ENCODE peak calls at places on chromosomes 12 and 14, in eight cellular contexts. J is A549; T is HepG2; O is psoas muscle; Y is CD8-positive, alpha-beta T cell; M is PC-3; A is CD8-positive, alpha-beta memory T cell; P is left ventricle myocardium inferior. R is an unnamed sample. For H3K4me1, the result is how much of the 10 kb centered on the place peaks cover.

GRCh38 chr12:55931317-55931779 is 386 bp downstream of the DGKA start:
- DNase-seq in Y (no peak), P (peak), T (no peak), M (no peak), J (no peak), A (no peak), O (peak), R (peak)

GRCh38 chr14:64873506-64874220 is 6.0 kb downstream of the SPTB start:
- DNase-seq in J (no peak), M (no peak), A (no peak), T (no peak), O (no peak), Y (no peak), P (no peak), R (no peak)

GRCh38 chr14:74239848-74240793 is 872 bp downstream of the VSX2 start:
- DNase-seq in M (no peak), P (no peak), O (no peak), Y (no peak), T (no peak), A (no peak), J (no peak), R (no peak)

GRCh38 chr12:94704452-94704871 is 54.1 kb upstream of the TMCC3 start:
- DNase-seq in Y (no peak), J (peak), A (peak), M (peak), P (no peak), O (no peak), T (peak), R (no peak)

GRCh38 chr14:36657409-36658090 is 4.1 kb upstream of the PAX9 start:
- DNase-seq in A (no peak), J (no peak), P (no peak), O (no peak), Y (no peak), T (no peak), M (peak), R (no peak)

GRCh38 chr12:131049002-131049401 is 95.3 kb downstream of the ADGRD1 start:
- DNase-seq in Y (no peak), P (no peak), M (no peak), T (no peak), J (no peak), O (peak), A (no peak), R (no peak)

GRCh38 chr12:118061876-118062791 is 1.2 kb upstream of the WSB2 start:
- DNase-seq in O (peak), Y (peak), J (peak), M (peak), A (no peak), P (peak), T (no peak), R (peak)

GRCh38 chr12:83042441-83043215 is 355.9 kb downstream of the TMTC2 start:
- DNase-seq in O (no peak), P (no peak), J (no peak), A (no peak), M (no peak), Y (no peak), T (no peak), R (peak)

GRCh38 chr14:71163842-71164500 is 256.7 kb downstream of the PCNX1 start:
- DNase-seq in A (no peak), O (no peak), T (no peak), Y (no peak), M (no peak), P (no peak), J (no peak), R (peak)

GRCh38 chr14:96060161-96060933 is 21.2 kb downstream of the C14orf132 start:
- DNase-seq in A (no peak), Y (peak), T (no peak), J (no peak), M (no peak), P (no peak), O (no peak), R (no peak)

GRCh38 chr14:47539065-47539464 is 136.3 kb downstream of the MDGA2 start:
- DNase-seq in J (peak), Y (no peak), O (no peak), M (peak), T (peak), A (no peak), P (no peak), R (no peak)

GRCh38 chr12:53505086-53505485 is 2.2 kb downstream of the NPFF start:
- DNase-seq in J (no peak), P (no peak), A (no peak), T (no peak), M (peak), O (peak), Y (no peak), R (no peak)

GRCh38 chr12:457676-458075 is 2.1 kb upstream of the B4GALNT3 start:
- DNase-seq in A (no peak), Y (no peak), O (no peak), M (peak), T (no peak), P (no peak), J (no peak), R (no peak)

GRCh38 chr12:104485651-104486341 is 29.0 kb downstream of the CHST11 start:
- DNase-seq in O (no peak), Y (peak), T (no peak), A (peak), M (no peak), J (no peak), P (no peak), R (peak)

GRCh38 chr12:75374971-75375370 is 15.9 kb upstream of the GLIPR1L2 start:
- DNase-seq in P (no peak), Y (no peak), T (no peak), M (no peak), J (no peak), O (no peak), A (no peak), R (peak)

GRCh38 chr12:89353823-89354629 is 1.7 kb upstream of the DUSP6 start:
- DNase-seq in P (peak), Y (peak), J (peak), T (peak), M (peak), O (peak), A (peak), R (peak)

GRCh38 chr12:17278946-17279345 is 673.0 kb upstream of the LMO3 start:
- DNase-seq in O (no peak), A (no peak), M (peak), Y (no peak), T (no peak), J (no peak), P (no peak), R (no peak)

GRCh38 chr12:31309279-31309678 is 16.7 kb downstream of the SINHCAF start:
- DNase-seq in P (no peak), A (no peak), J (no peak), Y (no peak), M (no peak), T (no peak), O (no peak), R (no peak)

GRCh38 chr12:11765817-11766794 is 116.6 kb downstream of the ETV6 start:
- DNase-seq in Y (no peak), P (no peak), M (no peak), J (no peak), O (no peak), A (no peak), T (no peak), R (no peak)

GRCh38 chr12:11769723-11770514 is 120.4 kb downstream of the ETV6 start:
- DNase-seq in A (no peak), M (no peak), P (no peak), Y (no peak), O (no peak), J (no peak), T (no peak), R (no peak)

GRCh38 chr12:11771356-11771755 is 121.9 kb downstream of the ETV6 start:
- DNase-seq in P (no peak), A (no peak), O (no peak), T (no peak), J (peak), Y (no peak), M (no peak), R (no peak)

GRCh38 chr12:11767029-11767724 is 117.7 kb downstream of the ETV6 start:
- DNase-seq in M (no peak), J (no peak), O (no peak), Y (no peak), A (no peak), P (no peak), T (no peak), R (no peak)

DNA sequence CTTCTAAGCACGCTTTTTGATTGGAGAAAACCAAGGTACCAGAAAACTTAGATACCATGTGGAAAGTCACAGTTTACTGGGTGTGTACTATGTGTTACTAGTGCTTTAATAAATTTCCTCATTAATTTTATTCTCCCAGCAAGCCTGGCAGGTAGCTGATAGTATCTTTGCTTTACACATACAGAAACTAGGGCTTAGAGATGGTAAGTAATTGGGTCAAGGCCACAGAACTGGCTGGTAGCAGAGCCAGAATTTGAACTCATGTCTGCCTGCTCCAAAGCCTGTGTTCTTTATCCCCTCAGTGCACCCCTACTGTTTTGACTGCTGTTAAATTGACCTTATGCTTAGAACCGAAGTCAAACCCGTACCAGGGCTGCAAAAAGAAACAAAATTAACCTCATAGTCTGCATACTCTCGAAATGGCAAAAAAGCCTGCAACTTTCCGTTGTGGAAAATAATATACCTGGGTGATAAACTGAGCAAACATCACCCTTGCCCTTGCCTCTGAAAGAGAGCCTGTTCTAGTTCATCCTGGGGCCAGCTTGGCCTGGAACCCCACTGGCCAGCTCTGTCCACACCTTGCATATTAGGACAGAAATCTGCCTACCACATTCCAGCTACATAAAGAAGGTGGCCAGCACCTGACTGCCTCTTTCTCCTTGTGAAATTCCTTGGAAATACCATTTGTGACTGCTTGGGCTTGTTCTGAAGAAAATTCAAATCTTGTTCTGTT is 118.9 kb downstream of the ETV6 start:
- DNase-seq in P (no peak), Y (no peak), M (no peak), J (no peak), T (peak), A (no peak), O (no peak), R (no peak)
- H3K4me1 ChIP-seq in P (half or more), Y (under half), M (under half), J (under half), T (under half), A (under half), O (under half), R (under half)

GRCh38 chr14:55607386-55607785 is 27.4 kb downstream of the KTN1 start:
- DNase-seq in Y (no peak), O (no peak), T (no peak), P (no peak), A (no peak), J (no peak), M (no peak), R (no peak)
- H3K4me1 ChIP-seq in Y (under half), O (half or more), T (half or more), P (half or more), A (under half), J (half or more), M (half or more), R (under half)

GRCh38 chr14:61234215-61234916 is 46.8 kb downstream of the TMEM30B start:
- DNase-seq in A (no peak), P (no peak), J (no peak), M (peak), Y (no peak), T (no peak), O (no peak), R (no peak)
- H3K4me1 ChIP-seq in A (under half), P (under half), J (under half), M (under half), Y (under half), T (under half), O (half or more), R (under half)

GRCh38 chr12:115541891-115542361 is 735.6 kb downstream of the MED13L start:
- DNase-seq in A (no peak), J (no peak), Y (no peak), O (no peak), T (no peak), P (no peak), M (peak), R (no peak)
- H3K4me1 ChIP-seq in A (under half), J (under half), Y (under half), O (under half), T (under half), P (under half), M (under half), R (under half)

DNA sequence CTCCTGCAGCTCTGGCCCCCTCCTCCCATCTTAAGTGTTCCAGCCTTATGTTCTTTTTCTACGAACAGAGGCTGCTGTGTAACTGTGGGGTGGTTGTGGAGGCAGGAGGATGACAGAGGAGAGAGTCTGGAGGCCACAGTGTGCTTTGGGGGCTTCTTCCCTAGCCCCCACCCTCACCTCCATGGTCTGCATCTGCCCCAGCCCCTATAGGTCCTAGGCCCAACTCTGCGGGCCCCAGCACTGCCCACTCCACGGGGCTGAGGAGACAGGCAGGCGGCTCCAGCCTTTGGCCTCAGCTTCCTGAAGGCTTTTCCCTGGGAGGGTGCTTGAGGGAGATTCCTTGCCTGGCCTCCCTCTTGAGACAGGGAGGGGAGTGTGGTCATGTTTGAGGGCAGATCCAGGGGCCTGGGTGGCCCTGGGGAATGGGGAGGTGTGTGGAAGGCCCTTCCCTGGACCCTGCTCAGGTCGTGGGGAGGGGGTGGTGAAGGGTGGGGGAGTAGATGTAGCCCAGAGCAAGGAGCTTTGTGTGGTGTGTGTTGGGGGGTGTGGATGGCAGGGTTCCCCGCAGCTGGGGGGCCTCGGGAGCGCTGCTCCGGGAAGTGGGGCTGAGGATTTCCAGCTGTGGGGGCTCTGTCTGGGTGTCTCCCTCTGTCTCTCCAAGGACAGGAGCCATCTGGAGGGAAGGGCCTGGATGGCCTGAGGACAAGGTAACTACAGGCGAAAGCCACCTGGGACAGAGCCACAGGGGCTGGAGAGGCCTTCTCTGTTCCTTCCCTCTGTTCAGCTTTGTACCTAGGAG is 1.1 kb downstream of the SMIM41 start:
- DNase-seq in J (no peak), M (no peak), T (no peak), P (no peak), Y (no peak), O (no peak), A (no peak), R (no peak)
- H3K4me1 ChIP-seq in J (under half), M (under half), T (under half), P (under half), Y (under half), O (under half), A (under half), R (under half)

GRCh38 chr12:20432290-20432689 is 64.0 kb downstream of the PDE3A start:
- DNase-seq in O (no peak), P (no peak), M (no peak), Y (no peak), A (no peak), J (no peak), T (no peak), R (no peak)
- H3K4me1 ChIP-seq in O (under half), P (half or more), M (under half), Y (under half), A (under half), J (under half), T (under half), R (under half)

DNA sequence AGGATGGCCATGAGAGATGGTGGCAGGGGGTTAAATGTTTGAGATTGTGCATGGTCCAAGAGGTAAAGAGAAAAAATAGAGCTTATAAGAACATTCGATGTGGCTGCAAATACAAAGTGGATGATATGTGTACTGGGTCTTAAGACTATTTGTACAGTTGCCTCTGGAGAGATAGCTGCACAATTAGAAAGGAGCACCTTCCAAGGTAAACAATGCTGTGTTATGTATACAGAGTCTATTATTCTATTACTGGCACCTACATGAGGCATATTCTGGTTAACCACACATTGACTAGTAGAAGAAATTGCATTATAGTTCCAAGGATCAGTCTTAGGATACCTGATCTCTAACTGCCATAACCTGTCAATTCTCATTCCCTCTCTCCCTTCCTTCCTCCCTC is 238.0 kb upstream of the FOXN3 start:
- DNase-seq in M (no peak), P (no peak), Y (no peak), A (no peak), J (no peak), T (no peak), O (no peak), R (no peak)
- H3K4me1 ChIP-seq in M (under half), P (under half), Y (under half), A (under half), J (under half), T (under half), O (under half), R (under half)

GRCh38 chr12:6535960-6536847 is 1.9 kb downstream of the GAPDH start:
- DNase-seq in Y (no peak), P (no peak), O (no peak), T (peak), J (no peak), A (no peak), M (no peak), R (no peak)
- H3K4me1 ChIP-seq in Y (half or more), P (half or more), O (half or more), T (under half), J (half or more), A (half or more), M (under half), R (under half)

GRCh38 chr14:99552572-99553216 is 51.3 kb downstream of the CCDC85C start:
- DNase-seq in O (no peak), P (peak), T (peak), Y (no peak), M (no peak), J (no peak), A (no peak), R (no peak)
- H3K4me1 ChIP-seq in O (under half), P (half or more), T (half or more), Y (under half), M (under half), J (under half), A (under half), R (under half)

R was measured in SJCRH30.